ENCODE peak calls at places on chromosome 17, in seven cellular contexts. One of them, this sample, is unnamed.

GRCh38 chr17:55872374-55872773 is 121.5 kb downstream of the PCTP start:
- DNase-seq in K562: no peak
- DNase-seq in GM12878: no peak
- DNase-seq in GM12892: no peak
- DNase-seq in H1: no peak
- DNase-seq in SK-N-SH: no peak
- DNase-seq in HepG2: no peak
- DNase-seq in this sample: no peak

GRCh38 chr17:64358261-64358788 is 32.3 kb downstream of the PECAM1 start:
- DNase-seq in SK-N-SH: no peak
- DNase-seq in HepG2: no peak
- DNase-seq in GM12878: no peak
- DNase-seq in GM12892: no peak
- DNase-seq in K562: no peak
- DNase-seq in H1: no peak
- DNase-seq in this sample: no peak

GRCh38 chr17:40168262-40168832 is 8.9 kb upstream of the RAPGEFL1 start:
- DNase-seq in SK-N-SH: peak; percentile 65
- DNase-seq in HepG2: peak; percentile 77
- DNase-seq in GM12878: peak; percentile 15
- DNase-seq in H1: no peak
- DNase-seq in K562: peak; percentile 44
- DNase-seq in GM12892: no peak
- DNase-seq in this sample: no peak

GRCh38 chr17:9050801-9051401 is 29.6 kb downstream of the NTN1 start:
- DNase-seq in GM12892: no peak
- DNase-seq in H1: peak; percentile 41
- DNase-seq in HepG2: no peak
- DNase-seq in K562: no peak
- DNase-seq in SK-N-SH: no peak
- DNase-seq in GM12878: no peak
- DNase-seq in this sample: no peak

GRCh38 chr17:20116683-20117309 is 107.6 kb downstream of the SPECC1 start:
- DNase-seq in HepG2: peak; percentile 49
- DNase-seq in GM12878: no peak
- DNase-seq in SK-N-SH: peak; percentile 66
- DNase-seq in K562: peak; percentile 29
- DNase-seq in H1: no peak
- DNase-seq in GM12892: no peak
- DNase-seq in this sample: no peak

GRCh38 chr17:83086197-83086880 is 6.9 kb downstream of the METRNL start:
- DNase-seq in HepG2: no peak
- DNase-seq in H1: no peak
- DNase-seq in K562: no peak
- DNase-seq in SK-N-SH: no peak
- DNase-seq in GM12878: no peak
- DNase-seq in GM12892: no peak
- DNase-seq in this sample: no peak

GRCh38 chr17:73307130-73307529 is 4.7 kb downstream of the CDC42EP4 start:
- DNase-seq in SK-N-SH: no peak
- DNase-seq in H1: no peak
- DNase-seq in GM12892: no peak
- DNase-seq in HepG2: no peak
- DNase-seq in GM12878: no peak
- DNase-seq in K562: no peak
- DNase-seq in this sample: no peak

GRCh38 chr17:19238167-19238505 is 970 bp downstream of the EPN2 start:
- DNase-seq in GM12892: no peak
- DNase-seq in H1: no peak
- DNase-seq in K562: no peak
- DNase-seq in GM12878: no peak
- DNase-seq in SK-N-SH: peak; percentile 64
- DNase-seq in HepG2: no peak
- DNase-seq in this sample: no peak

GRCh38 chr17:37131670-37132620 is 183.2 kb downstream of the AATF start:
- DNase-seq in H1: no peak
- DNase-seq in HepG2: no peak
- DNase-seq in GM12878: no peak
- DNase-seq in SK-N-SH: no peak
- DNase-seq in K562: no peak
- DNase-seq in GM12892: no peak
- DNase-seq in this sample: no peak

GRCh38 chr17:68909066-68909465 is 46.1 kb downstream of the ABCA8 start:
- DNase-seq in GM12878: peak; percentile 16
- DNase-seq in H1: no peak
- DNase-seq in GM12892: no peak
- DNase-seq in SK-N-SH: no peak
- DNase-seq in HepG2: peak; percentile 16
- DNase-seq in K562: no peak
- DNase-seq in this sample: peak; percentile 11
- TF ChIP-seq POLR2AphosphoS5 in GM12878: no peak
- TF ChIP-seq POLR2AphosphoS5 in H1: no peak
- TF ChIP-seq POLR2AphosphoS5 in GM12892: no peak
- TF ChIP-seq POLR2AphosphoS5 in SK-N-SH: no peak
- TF ChIP-seq POLR2AphosphoS5 in HepG2: no peak
- TF ChIP-seq POLR2AphosphoS5 in K562: no peak
- TF ChIP-seq POLR2AphosphoS5 in this sample: no peak

GRCh38 chr17:62819511-62820221 is 11.6 kb upstream of the MARCHF10 start:
- DNase-seq in H1: no peak
- DNase-seq in GM12892: no peak
- DNase-seq in K562: no peak
- DNase-seq in SK-N-SH: peak; percentile 56
- DNase-seq in HepG2: peak; percentile 78
- DNase-seq in GM12878: no peak
- DNase-seq in this sample: no peak

GRCh38 chr17:62824290-62825135 is 16.4 kb upstream of the MARCHF10 start:
- DNase-seq in K562: no peak
- DNase-seq in H1: peak; percentile 79
- DNase-seq in HepG2: peak; percentile 49
- DNase-seq in GM12878: no peak
- DNase-seq in SK-N-SH: no peak
- DNase-seq in GM12892: no peak
- DNase-seq in this sample: no peak

GRCh38 chr17:62823111-62823895 is 15.2 kb upstream of the MARCHF10 start:
- DNase-seq in GM12878: no peak
- DNase-seq in SK-N-SH: no peak
- DNase-seq in GM12892: no peak
- DNase-seq in HepG2: no peak
- DNase-seq in H1: no peak
- DNase-seq in K562: no peak
- DNase-seq in this sample: no peak

GRCh38 chr17:62821213-62822079 is 13.3 kb upstream of the MARCHF10 start:
- DNase-seq in GM12878: no peak
- DNase-seq in HepG2: no peak
- DNase-seq in GM12892: no peak
- DNase-seq in SK-N-SH: no peak
- DNase-seq in H1: no peak
- DNase-seq in K562: no peak
- DNase-seq in this sample: no peak

GRCh38 chr17:62822080-62822904 is 14.2 kb upstream of the MARCHF10 start:
- DNase-seq in H1: no peak
- DNase-seq in K562: no peak
- DNase-seq in GM12878: no peak
- DNase-seq in GM12892: no peak
- DNase-seq in SK-N-SH: no peak
- DNase-seq in HepG2: peak; percentile 16
- DNase-seq in this sample: no peak
- TF ChIP-seq TAF1 in H1: no peak
- TF ChIP-seq TAF1 in K562: no peak
- TF ChIP-seq TAF1 in GM12878: no peak
- TF ChIP-seq TAF1 in GM12892: no peak
- TF ChIP-seq TAF1 in SK-N-SH: no peak
- TF ChIP-seq TAF1 in HepG2: no peak
- TF ChIP-seq TAF1 in this sample: no peak

GRCh38 chr17:7929158-7930029 is at the start of gene KCNAB3:
- DNase-seq in SK-N-SH: peak; percentile 92
- DNase-seq in H1: no peak
- DNase-seq in GM12892: no peak
- DNase-seq in GM12878: no peak
- DNase-seq in K562: no peak
- DNase-seq in HepG2: no peak
- DNase-seq in this sample: no peak
- TF ChIP-seq POLR2AphosphoS5 in SK-N-SH: no peak
- TF ChIP-seq POLR2AphosphoS5 in H1: no peak
- TF ChIP-seq POLR2AphosphoS5 in GM12892: no peak
- TF ChIP-seq POLR2AphosphoS5 in GM12878: no peak
- TF ChIP-seq POLR2AphosphoS5 in K562: no peak
- TF ChIP-seq POLR2AphosphoS5 in HepG2: no peak
- TF ChIP-seq POLR2AphosphoS5 in this sample: no peak

DNA sequence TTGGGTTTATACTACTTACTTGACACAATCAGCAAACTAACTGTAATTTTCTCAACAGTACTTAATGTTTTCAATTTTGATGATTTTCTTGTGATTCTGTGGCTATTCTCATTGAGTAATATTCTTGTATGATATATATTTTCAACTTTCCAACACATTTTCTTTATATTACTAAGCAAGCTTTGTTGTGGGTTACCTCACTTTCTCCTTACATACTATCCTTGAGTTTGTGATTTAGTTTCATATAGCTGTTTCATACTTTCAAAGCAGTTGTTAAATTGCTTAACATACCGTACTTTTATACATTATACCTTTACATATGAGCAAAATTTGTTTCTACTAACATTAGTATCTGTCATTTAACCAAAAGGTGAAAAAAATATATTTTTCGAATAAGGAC is 197.1 kb downstream of the BCAS3 start:
- DNase-seq in K562: no peak
- DNase-seq in H1: no peak
- DNase-seq in GM12892: no peak
- DNase-seq in GM12878: no peak
- DNase-seq in HepG2: no peak
- DNase-seq in SK-N-SH: no peak
- DNase-seq in this sample: no peak
- TF ChIP-seq TAF1 in K562: no peak
- TF ChIP-seq TAF1 in H1: no peak
- TF ChIP-seq TAF1 in GM12892: no peak
- TF ChIP-seq TAF1 in GM12878: no peak
- TF ChIP-seq TAF1 in HepG2: no peak
- TF ChIP-seq TAF1 in SK-N-SH: no peak
- TF ChIP-seq TAF1 in this sample: no peak

DNA sequence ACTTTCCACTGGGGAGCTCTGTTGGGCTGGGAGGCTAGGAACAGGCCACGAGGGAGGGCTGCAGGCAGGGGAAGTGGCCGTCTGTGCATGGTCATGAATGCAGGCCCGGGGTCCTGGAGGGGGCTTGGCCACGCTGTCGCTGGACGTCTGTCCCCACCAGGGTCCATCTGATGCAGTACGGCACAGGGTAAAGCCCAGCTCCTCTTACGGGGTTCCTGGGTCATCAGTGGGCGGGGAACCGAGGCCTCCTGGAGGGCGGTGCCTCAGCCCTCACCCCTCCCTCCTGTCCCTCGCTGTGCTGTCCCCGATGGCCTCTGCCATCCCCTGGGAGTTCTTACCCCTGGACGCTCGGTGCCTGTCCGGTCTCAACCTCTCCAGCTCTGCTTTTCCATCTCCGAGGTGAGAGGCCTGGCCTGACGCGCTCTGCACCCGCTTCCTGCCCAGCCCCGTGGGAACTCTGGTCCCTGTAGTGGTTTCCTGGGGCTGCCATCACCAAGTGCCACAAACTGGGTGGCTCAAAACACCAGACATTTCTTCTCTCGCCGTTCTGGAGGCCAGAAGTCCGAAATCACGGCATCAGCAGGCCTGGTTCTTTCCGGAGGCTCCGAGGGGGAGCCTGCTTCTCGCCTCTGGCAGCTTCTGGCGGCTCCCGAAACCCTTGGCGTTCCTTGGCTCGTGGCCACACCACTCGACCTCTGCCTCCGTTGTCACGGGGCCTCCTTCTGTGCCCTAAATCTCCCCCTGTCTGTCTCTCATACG is 182.8 kb downstream of the SEC14L1 start:
- DNase-seq in SK-N-SH: peak; percentile 61
- DNase-seq in H1: no peak
- DNase-seq in K562: peak; percentile 77
- DNase-seq in GM12878: no peak
- DNase-seq in HepG2: no peak
- DNase-seq in GM12892: no peak
- DNase-seq in this sample: no peak
- TF ChIP-seq POLR2AphosphoS5 in SK-N-SH: no peak
- TF ChIP-seq POLR2AphosphoS5 in H1: no peak
- TF ChIP-seq POLR2AphosphoS5 in K562: no peak
- TF ChIP-seq POLR2AphosphoS5 in GM12878: no peak
- TF ChIP-seq POLR2AphosphoS5 in HepG2: no peak
- TF ChIP-seq POLR2AphosphoS5 in GM12892: peak; percentile 13
- TF ChIP-seq POLR2AphosphoS5 in this sample: no peak

DNA sequence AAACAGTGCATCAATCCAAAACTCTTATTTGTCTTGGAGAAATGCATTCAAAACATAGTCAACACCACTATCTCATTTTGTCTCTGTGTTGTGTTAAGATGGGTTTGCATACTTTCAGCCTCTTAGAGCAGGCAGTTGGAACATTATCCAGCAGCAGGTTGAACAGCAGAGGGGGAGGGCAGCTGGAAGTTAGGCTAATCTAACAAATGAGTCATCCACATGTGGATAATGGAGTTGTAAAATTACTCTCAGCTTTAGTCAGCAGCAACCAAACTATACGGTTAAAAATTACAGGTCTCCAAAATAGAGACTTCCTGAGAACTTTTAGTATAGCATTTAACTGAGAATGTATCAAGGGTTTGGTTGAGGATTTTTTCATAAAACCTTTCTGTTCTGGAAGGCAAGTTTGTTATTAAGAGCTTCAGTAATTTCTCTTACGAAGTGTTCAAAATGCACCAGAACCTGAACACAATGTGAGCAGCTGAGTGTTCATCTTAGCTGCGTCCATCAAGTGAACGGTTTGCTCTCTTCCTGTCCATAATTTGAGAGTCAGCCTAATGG is 46.3 kb downstream of the PRKCA start:
- DNase-seq in GM12878: no peak
- DNase-seq in K562: peak; percentile 59
- DNase-seq in HepG2: peak; percentile 68
- DNase-seq in SK-N-SH: peak; percentile 48
- DNase-seq in H1: no peak
- DNase-seq in GM12892: no peak
- DNase-seq in this sample: no peak
- TF ChIP-seq TAF1 in GM12878: no peak
- TF ChIP-seq TAF1 in K562: no peak
- TF ChIP-seq TAF1 in HepG2: no peak
- TF ChIP-seq TAF1 in SK-N-SH: peak; percentile 20
- TF ChIP-seq TAF1 in H1: no peak
- TF ChIP-seq TAF1 in GM12892: no peak
- TF ChIP-seq TAF1 in this sample: no peak